ENCODE peak calls at places on chromosomes 12 and 14, in six cellular contexts. One of them, this sample, is unnamed.
A peak's percentile ranks its signal among the peaks of the same experiment; 100 is the strongest.

GRCh38 chr12:66272650-66273049 is 29.6 kb upstream of the HELB start:
- DNase-seq in Jurkat, Clone E6-1: no peak
- DNase-seq in RWPE2: no peak
- DNase-seq in mesenchymal stem cell: no peak
- DNase-seq in skeletal muscle cell: no peak
- DNase-seq in thoracic aorta: no peak
- DNase-seq in this sample: no peak

GRCh38 chr14:34711169-34711568 is 3.2 kb downstream of the CFL2 start:
- DNase-seq in mesenchymal stem cell: peak; percentile 91
- DNase-seq in thoracic aorta: no peak
- DNase-seq in Jurkat, Clone E6-1: no peak
- DNase-seq in RWPE2: no peak
- DNase-seq in skeletal muscle cell: peak; percentile 90
- DNase-seq in this sample: peak; percentile 96

GRCh38 chr14:64943556-64943955 is 1.0 kb upstream of the GPX2 start:
- DNase-seq in thoracic aorta: no peak
- DNase-seq in Jurkat, Clone E6-1: no peak
- DNase-seq in skeletal muscle cell: no peak
- DNase-seq in RWPE2: no peak
- DNase-seq in mesenchymal stem cell: no peak
- DNase-seq in this sample: no peak

GRCh38 chr14:71555654-71556559 is 376.3 kb upstream of the RGS6 start:
- DNase-seq in Jurkat, Clone E6-1: peak; percentile 95
- DNase-seq in skeletal muscle cell: no peak
- DNase-seq in mesenchymal stem cell: peak; percentile 49
- DNase-seq in RWPE2: no peak
- DNase-seq in thoracic aorta: no peak
- DNase-seq in this sample: peak; percentile 45

GRCh38 chr12:54415223-54415929 is 3.7 kb downstream of the ITGA5 start:
- DNase-seq in Jurkat, Clone E6-1: peak; percentile 52
- DNase-seq in skeletal muscle cell: no peak
- DNase-seq in thoracic aorta: no peak
- DNase-seq in RWPE2: no peak
- DNase-seq in mesenchymal stem cell: no peak
- DNase-seq in this sample: no peak

GRCh38 chr12:52316701-52317100 is 4.5 kb downstream of the KRT83 start:
- DNase-seq in skeletal muscle cell: no peak
- DNase-seq in RWPE2: no peak
- DNase-seq in Jurkat, Clone E6-1: no peak
- DNase-seq in thoracic aorta: no peak
- DNase-seq in mesenchymal stem cell: no peak
- DNase-seq in this sample: no peak

GRCh38 chr12:47964102-47964723 is 817 bp downstream of the TMEM106C start:
- DNase-seq in mesenchymal stem cell: no peak
- DNase-seq in RWPE2: no peak
- DNase-seq in thoracic aorta: peak; percentile 19
- DNase-seq in Jurkat, Clone E6-1: peak; percentile 7
- DNase-seq in skeletal muscle cell: no peak
- DNase-seq in this sample: peak; percentile 22

GRCh38 chr12:132341318-132342050 is 12.1 kb upstream of the GALNT9 start:
- DNase-seq in mesenchymal stem cell: no peak
- DNase-seq in skeletal muscle cell: no peak
- DNase-seq in thoracic aorta: no peak
- DNase-seq in Jurkat, Clone E6-1: no peak
- DNase-seq in RWPE2: no peak
- DNase-seq in this sample: no peak

GRCh38 chr14:26719514-26719913 is 121.7 kb upstream of the NOVA1 start:
- DNase-seq in mesenchymal stem cell: peak; percentile 65
- DNase-seq in thoracic aorta: no peak
- DNase-seq in Jurkat, Clone E6-1: no peak
- DNase-seq in RWPE2: no peak
- DNase-seq in skeletal muscle cell: peak; percentile 76
- DNase-seq in this sample: peak; percentile 11

GRCh38 chr12:116306536-116306935 is 29.0 kb upstream of the MED13L start:
- DNase-seq in skeletal muscle cell: no peak
- DNase-seq in mesenchymal stem cell: no peak
- DNase-seq in RWPE2: no peak
- DNase-seq in Jurkat, Clone E6-1: no peak
- DNase-seq in thoracic aorta: no peak
- DNase-seq in this sample: no peak

GRCh38 chr12:75260316-75260715 is 50.7 kb upstream of the KCNC2 start:
- DNase-seq in RWPE2: no peak
- DNase-seq in thoracic aorta: no peak
- DNase-seq in mesenchymal stem cell: peak; percentile 44
- DNase-seq in Jurkat, Clone E6-1: peak; percentile 83
- DNase-seq in skeletal muscle cell: peak; percentile 25
- DNase-seq in this sample: peak; percentile 24

GRCh38 chr12:43180242-43180641 is 371.8 kb downstream of the ADAMTS20 start:
- DNase-seq in mesenchymal stem cell: no peak
- DNase-seq in skeletal muscle cell: no peak
- DNase-seq in thoracic aorta: no peak
- DNase-seq in Jurkat, Clone E6-1: no peak
- DNase-seq in RWPE2: no peak
- DNase-seq in this sample: no peak

GRCh38 chr12:28424965-28425364 is 234.7 kb downstream of the CCDC91 start:
- DNase-seq in thoracic aorta: no peak
- DNase-seq in skeletal muscle cell: peak; percentile 33
- DNase-seq in Jurkat, Clone E6-1: no peak
- DNase-seq in mesenchymal stem cell: peak; percentile 35
- DNase-seq in RWPE2: no peak
- DNase-seq in this sample: peak; percentile 90

GRCh38 chr12:44618960-44619359 is 257.2 kb downstream of the NELL2 start:
- DNase-seq in thoracic aorta: no peak
- DNase-seq in Jurkat, Clone E6-1: no peak
- DNase-seq in mesenchymal stem cell: no peak
- DNase-seq in skeletal muscle cell: no peak
- DNase-seq in RWPE2: no peak
- DNase-seq in this sample: no peak

GRCh38 chr12:109433618-109434017 is 43.5 kb downstream of the KCTD10 start:
- DNase-seq in thoracic aorta: no peak
- DNase-seq in Jurkat, Clone E6-1: no peak
- DNase-seq in RWPE2: no peak
- DNase-seq in skeletal muscle cell: peak; percentile 17
- DNase-seq in mesenchymal stem cell: no peak
- DNase-seq in this sample: no peak

GRCh38 chr12:120261951-120262851 is 3.3 kb downstream of the PXN start:
- DNase-seq in RWPE2: peak; percentile 95
- DNase-seq in mesenchymal stem cell: no peak
- DNase-seq in thoracic aorta: no peak
- DNase-seq in Jurkat, Clone E6-1: peak; percentile 24
- DNase-seq in skeletal muscle cell: no peak
- DNase-seq in this sample: peak; percentile 67

GRCh38 chr12:102851246-102851645 is 65.8 kb downstream of the PAH start:
- DNase-seq in mesenchymal stem cell: no peak
- DNase-seq in skeletal muscle cell: no peak
- DNase-seq in thoracic aorta: no peak
- DNase-seq in RWPE2: no peak
- DNase-seq in Jurkat, Clone E6-1: no peak
- DNase-seq in this sample: no peak

GRCh38 chr14:89748004-89748403 is 206.5 kb downstream of the EFCAB11 start:
- DNase-seq in thoracic aorta: no peak
- DNase-seq in skeletal muscle cell: no peak
- DNase-seq in RWPE2: no peak
- DNase-seq in Jurkat, Clone E6-1: no peak
- DNase-seq in mesenchymal stem cell: peak; percentile 2
- DNase-seq in this sample: peak; percentile 45

GRCh38 chr14:89746135-89746534 is 208.4 kb downstream of the EFCAB11 start:
- DNase-seq in skeletal muscle cell: no peak
- DNase-seq in thoracic aorta: no peak
- DNase-seq in mesenchymal stem cell: no peak
- DNase-seq in Jurkat, Clone E6-1: no peak
- DNase-seq in RWPE2: no peak
- DNase-seq in this sample: no peak

GRCh38 chr14:89743828-89744227 is 210.7 kb downstream of the EFCAB11 start:
- DNase-seq in mesenchymal stem cell: no peak
- DNase-seq in thoracic aorta: no peak
- DNase-seq in Jurkat, Clone E6-1: no peak
- DNase-seq in RWPE2: no peak
- DNase-seq in skeletal muscle cell: no peak
- DNase-seq in this sample: no peak

GRCh38 chr14:89747146-89747545 is 207.4 kb downstream of the EFCAB11 start:
- DNase-seq in mesenchymal stem cell: no peak
- DNase-seq in thoracic aorta: no peak
- DNase-seq in RWPE2: no peak
- DNase-seq in skeletal muscle cell: no peak
- DNase-seq in Jurkat, Clone E6-1: no peak
- DNase-seq in this sample: no peak

DNA sequence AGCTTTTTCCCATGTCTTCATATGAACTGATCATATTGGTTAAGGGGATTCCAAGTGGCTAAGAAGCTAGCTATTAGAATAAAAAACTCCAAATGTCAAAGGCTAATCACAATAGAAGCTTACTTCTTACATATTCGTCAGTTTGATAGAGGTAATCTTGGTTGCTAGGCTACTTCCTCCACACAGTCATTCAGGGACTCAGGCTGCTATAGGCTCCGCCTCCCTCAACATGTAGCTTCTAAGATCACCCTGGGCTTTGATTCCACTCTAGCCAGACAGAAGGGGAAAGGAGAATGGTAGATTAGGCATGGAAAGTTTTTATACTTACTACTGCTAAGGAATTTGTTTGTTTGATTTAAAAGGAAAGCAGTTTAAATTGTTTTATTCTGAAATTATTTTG is 207.9 kb downstream of the EFCAB11 start:
- DNase-seq in mesenchymal stem cell: no peak
- DNase-seq in thoracic aorta: no peak
- DNase-seq in Jurkat, Clone E6-1: no peak
- DNase-seq in RWPE2: no peak
- DNase-seq in skeletal muscle cell: no peak
- DNase-seq in this sample: no peak
- H3K4me3 ChIP-seq in mesenchymal stem cell: no peak overlapping the region
- H3K4me3 ChIP-seq in thoracic aorta: no peak overlapping the region
- H3K4me3 ChIP-seq in Jurkat, Clone E6-1: no peak overlapping the region
- H3K4me3 ChIP-seq in RWPE2: no peak overlapping the region
- H3K4me3 ChIP-seq in skeletal muscle cell: no peak overlapping the region
- H3K4me3 ChIP-seq in this sample: no peak overlapping the region

DNA sequence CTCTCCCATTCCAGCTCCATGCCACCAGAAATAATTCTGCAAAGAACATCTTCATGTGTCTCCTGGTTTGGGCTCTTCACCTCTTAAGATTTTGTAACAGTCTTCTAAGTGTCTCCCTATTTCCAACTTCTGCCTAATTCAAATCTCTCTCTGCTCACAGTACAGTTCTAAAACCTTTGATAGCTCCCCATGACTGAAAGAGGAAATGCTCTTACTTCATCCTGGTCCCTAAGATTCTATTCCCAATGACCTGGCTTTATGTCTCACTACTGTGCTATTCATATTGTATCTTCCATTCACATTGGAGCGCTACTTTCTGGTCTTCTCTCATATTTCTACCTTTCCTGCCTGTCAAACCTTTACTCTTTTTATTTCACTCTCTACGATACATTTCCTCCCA is 1.6 kb downstream of the AMN1 start:
- DNase-seq in thoracic aorta: no peak
- DNase-seq in skeletal muscle cell: no peak
- DNase-seq in RWPE2: no peak
- DNase-seq in mesenchymal stem cell: no peak
- DNase-seq in Jurkat, Clone E6-1: no peak
- DNase-seq in this sample: no peak
- H3K4me3 ChIP-seq in thoracic aorta: no peak overlapping the region
- H3K4me3 ChIP-seq in skeletal muscle cell: no peak overlapping the region
- H3K4me3 ChIP-seq in RWPE2: no peak overlapping the region
- H3K4me3 ChIP-seq in mesenchymal stem cell: no peak overlapping the region
- H3K4me3 ChIP-seq in Jurkat, Clone E6-1: no peak overlapping the region
- H3K4me3 ChIP-seq in this sample: no peak overlapping the region

DNA sequence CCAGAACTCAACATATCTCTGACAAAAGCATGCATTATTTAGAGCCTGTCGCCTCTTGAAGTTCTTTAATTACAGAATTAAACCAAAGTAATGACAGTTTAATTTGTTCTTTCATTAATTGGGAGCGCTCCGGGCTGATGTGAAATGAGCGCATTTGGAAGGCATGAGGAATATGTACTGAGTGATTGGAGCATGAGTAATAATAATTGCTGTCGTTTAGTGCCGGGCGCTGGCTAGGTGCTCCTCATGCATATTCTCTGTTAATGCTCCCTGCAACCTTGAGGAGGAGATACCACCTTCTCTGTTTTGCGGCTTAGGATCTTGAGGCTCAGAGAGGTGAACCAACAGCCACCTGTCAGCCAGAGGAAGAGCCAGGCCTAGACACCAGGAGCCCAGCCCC is 120.5 kb downstream of the SLC25A47 start:
- DNase-seq in RWPE2: no peak
- DNase-seq in Jurkat, Clone E6-1: no peak
- DNase-seq in mesenchymal stem cell: no peak
- DNase-seq in thoracic aorta: no peak
- DNase-seq in skeletal muscle cell: no peak
- DNase-seq in this sample: peak; percentile 34
- H3K4me3 ChIP-seq in RWPE2: no peak overlapping the region
- H3K4me3 ChIP-seq in Jurkat, Clone E6-1: no peak overlapping the region
- H3K4me3 ChIP-seq in mesenchymal stem cell: no peak overlapping the region
- H3K4me3 ChIP-seq in thoracic aorta: no peak overlapping the region
- H3K4me3 ChIP-seq in skeletal muscle cell: no peak overlapping the region
- H3K4me3 ChIP-seq in this sample: no peak overlapping the region

GRCh38 chr14:60862283-60862682 is 118.6 kb downstream of the TRMT5 start:
- DNase-seq in thoracic aorta: no peak
- DNase-seq in mesenchymal stem cell: peak; percentile 3
- DNase-seq in skeletal muscle cell: peak; percentile 52
- DNase-seq in RWPE2: no peak
- DNase-seq in Jurkat, Clone E6-1: no peak
- DNase-seq in this sample: peak; percentile 69

GRCh38 chr14:60867503-60868172 is 113.2 kb downstream of the TRMT5 start:
- DNase-seq in RWPE2: no peak
- DNase-seq in thoracic aorta: no peak
- DNase-seq in skeletal muscle cell: no peak
- DNase-seq in mesenchymal stem cell: no peak
- DNase-seq in Jurkat, Clone E6-1: no peak
- DNase-seq in this sample: no peak

GRCh38 chr14:60863251-60863650 is 117.6 kb downstream of the TRMT5 start:
- DNase-seq in RWPE2: no peak
- DNase-seq in mesenchymal stem cell: no peak
- DNase-seq in Jurkat, Clone E6-1: no peak
- DNase-seq in thoracic aorta: no peak
- DNase-seq in skeletal muscle cell: no peak
- DNase-seq in this sample: no peak

GRCh38 chr14:60861545-60862147 is 119.2 kb downstream of the TRMT5 start:
- DNase-seq in RWPE2: no peak
- DNase-seq in mesenchymal stem cell: no peak
- DNase-seq in Jurkat, Clone E6-1: no peak
- DNase-seq in skeletal muscle cell: no peak
- DNase-seq in thoracic aorta: no peak
- DNase-seq in this sample: peak; percentile 13

DNA sequence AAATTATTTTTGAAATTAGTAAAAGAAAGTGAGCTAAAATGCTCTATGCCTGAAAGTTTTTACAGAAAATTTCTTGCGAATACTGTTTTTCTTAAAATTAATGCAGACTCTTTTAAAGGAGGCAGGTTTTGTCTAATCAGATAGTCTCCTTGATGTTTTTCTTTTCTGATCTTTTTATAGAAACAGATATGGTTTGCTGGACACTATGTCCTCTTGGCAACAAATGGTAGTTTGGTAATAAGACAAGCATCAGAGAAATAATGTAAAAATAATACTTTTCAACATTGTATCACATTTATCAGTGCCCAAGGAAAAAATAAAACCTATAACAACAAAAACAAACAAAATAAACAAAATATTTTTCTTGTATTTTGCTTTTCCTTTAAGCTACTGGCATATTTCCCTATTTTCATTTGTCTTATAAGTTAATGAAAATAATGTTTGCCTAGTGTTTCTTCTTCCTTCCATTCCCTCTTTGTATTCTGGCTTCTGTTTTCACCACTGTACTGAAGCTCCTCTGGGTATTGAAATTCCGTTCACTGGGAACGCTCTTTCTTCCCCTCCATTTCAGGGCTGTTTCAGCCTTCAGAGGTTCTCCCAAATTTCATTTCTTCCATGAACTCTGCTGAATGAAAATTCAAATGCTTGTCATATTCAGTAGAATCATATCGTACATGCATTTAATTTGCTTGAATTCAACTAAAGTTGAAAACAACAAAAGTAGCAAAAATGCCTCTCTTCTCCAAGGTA is 115.3 kb downstream of the TRMT5 start:
- DNase-seq in skeletal muscle cell: no peak
- DNase-seq in mesenchymal stem cell: no peak
- DNase-seq in thoracic aorta: no peak
- DNase-seq in RWPE2: no peak
- DNase-seq in Jurkat, Clone E6-1: no peak
- DNase-seq in this sample: peak; percentile 56
- H3K4me3 ChIP-seq in skeletal muscle cell: no peak overlapping the region
- H3K4me3 ChIP-seq in mesenchymal stem cell: no peak overlapping the region
- H3K4me3 ChIP-seq in thoracic aorta: peak overlapping the region; percentile 28
- H3K4me3 ChIP-seq in RWPE2: no peak overlapping the region
- H3K4me3 ChIP-seq in Jurkat, Clone E6-1: no peak overlapping the region
- H3K4me3 ChIP-seq in this sample: no peak overlapping the region

This sample was measured in choroid plexus epithelial cell.